ENCODE peak calls at places on chromosomes 5 and 9, in four cellular contexts. X, V, K and T are unnamed samples.

GRCh38 chr5:40676643-40677333 is 2.9 kb upstream of the PTGER4 start:
- DNase-seq in X (no peak), V (no peak), K (no peak), T (no peak)

GRCh38 chr5:122180146-122180712 is 50.9 kb downstream of the ZNF474 start:
- DNase-seq in X (no peak), V (no peak), K (no peak), T (no peak)

GRCh38 chr5:88825782-88826110 is 57.2 kb downstream of the MEF2C start:
- DNase-seq in X (no peak), V (no peak), K (no peak), T (no peak)

GRCh38 chr5:175887463-175887862 is 16.1 kb downstream of the CPLX2 start:
- DNase-seq in X (no peak), V (no peak), K (no peak), T (no peak)

GRCh38 chr9:92147854-92148184 is 32.6 kb upstream of the SPTLC1 start:
- DNase-seq in X (no peak), V (no peak), K (no peak), T (no peak)

GRCh38 chr9:34610434-34611206 is 1.3 kb downstream of the RPP25L start:
- DNase-seq in X (no peak), V (no peak), K (no peak), T (peak)

GRCh38 chr5:159905496-159905895 is 10.8 kb upstream of the ADRA1B start:
- DNase-seq in X (peak), V (no peak), K (no peak), T (no peak)

GRCh38 chr9:106864533-106865143 is 1.7 kb downstream of the ZNF462 start:
- DNase-seq in X (peak), V (no peak), K (no peak), T (no peak)

GRCh38 chr5:10503321-10503720 is 60.5 kb upstream of the ANKRD33B start:
- DNase-seq in X (no peak), V (no peak), K (no peak), T (no peak)

GRCh38 chr5:99724732-99725131 is 795.9 kb upstream of the CHD1 start:
- DNase-seq in X (no peak), V (no peak), K (no peak), T (no peak)

GRCh38 chr9:115170674-115171073 is 52.7 kb upstream of the TNC start:
- DNase-seq in X (no peak), V (no peak), K (no peak), T (no peak)

GRCh38 chr9:91419222-91420191 is 4.1 kb downstream of the NFIL3 start:
- DNase-seq in X (peak), V (peak), K (no peak), T (peak)

GRCh38 chr9:116480700-116481099 is 206.4 kb upstream of the TRIM32 start:
- DNase-seq in X (no peak), V (no peak), K (no peak), T (no peak)

GRCh38 chr9:16921855-16922254 is 51.4 kb upstream of the BNC2 start:
- DNase-seq in X (no peak), V (no peak), K (no peak), T (no peak)

GRCh38 chr5:112419050-112419595 is at the start of gene EPB41L4A:
- DNase-seq in X (peak), V (no peak), K (peak), T (no peak)

GRCh38 chr5:53475320-53475719 is 5.1 kb upstream of the FST start:
- DNase-seq in X (no peak), V (no peak), K (no peak), T (no peak)

GRCh38 chr9:21728781-21729180 is 73.7 kb upstream of the MTAP start:
- DNase-seq in X (no peak), V (no peak), K (no peak), T (no peak)

GRCh38 chr9:98306384-98307145 is 51.1 kb upstream of the TBC1D2 start:
- DNase-seq in X (no peak), V (no peak), K (no peak), T (no peak)

GRCh38 chr5:176447538-176447981 is 625 bp upstream of the FAF2 start:
- DNase-seq in X (no peak), V (no peak), K (peak), T (peak)

GRCh38 chr5:9927106-9927505 is 297.0 kb upstream of the TAS2R1 start:
- DNase-seq in X (no peak), V (no peak), K (no peak), T (no peak)

GRCh38 chr5:168734657-168735344 is 155.6 kb upstream of the PANK3 start:
- DNase-seq in X (no peak), V (no peak), K (no peak), T (no peak)

GRCh38 chr9:100286257-100286656 is 66.5 kb downstream of the TEX10 start:
- DNase-seq in X (no peak), V (no peak), K (no peak), T (no peak)

GRCh38 chr5:40648150-40648549 is 31.6 kb upstream of the PTGER4 start:
- DNase-seq in X (no peak), V (no peak), K (no peak), T (no peak)

GRCh38 chr5:55853818-55854217 is 2.7 kb downstream of the IL31RA start:
- DNase-seq in X (no peak), V (no peak), K (no peak), T (no peak)

GRCh38 chr5:142974449-142974848 is 204.3 kb downstream of the ARHGAP26 start:
- DNase-seq in X (no peak), V (no peak), K (no peak), T (no peak)

GRCh38 chr5:1122511-1123284 is 10.8 kb upstream of the SLC12A7 start:
- DNase-seq in X (no peak), V (no peak), K (no peak), T (no peak)

GRCh38 chr5:1524799-1525623 is 1.3 kb upstream of the LPCAT1 start:
- DNase-seq in X (no peak), V (no peak), K (peak), T (no peak)

GRCh38 chr5:61290815-61291214 is 41.2 kb upstream of the ZSWIM6 start:
- DNase-seq in X (no peak), V (peak), K (no peak), T (no peak)

GRCh38 chr9:8456327-8456726 is 656.7 kb upstream of the DMAC1 start:
- DNase-seq in X (no peak), V (no peak), K (no peak), T (no peak)

GRCh38 chr5:131466171-131466766 is 168.8 kb downstream of the RAPGEF6 start:
- DNase-seq in X (no peak), V (no peak), K (no peak), T (no peak)

GRCh38 chr9:121518634-121519033 is 19.0 kb upstream of the GGTA1 start:
- DNase-seq in X (no peak), V (no peak), K (no peak), T (no peak)

GRCh38 chr9:124708633-124709032 is 62.5 kb downstream of the NR6A1 start:
- DNase-seq in X (no peak), V (peak), K (no peak), T (peak)

GRCh38 chr5:82445729-82446349 is 167.7 kb upstream of the RPS23 start:
- DNase-seq in X (no peak), V (no peak), K (no peak), T (no peak)

GRCh38 chr9:97501972-97502221 is 431 bp downstream of the TMOD1 start:
- DNase-seq in X (no peak), V (no peak), K (no peak), T (no peak)

GRCh38 chr5:154993461-154993860 is 20.1 kb upstream of the KIF4B start:
- DNase-seq in X (no peak), V (no peak), K (no peak), T (no peak)

GRCh38 chr5:38443390-38443789 is 113.1 kb downstream of the LIFR start:
- DNase-seq in X (no peak), V (peak), K (no peak), T (no peak)

DNA sequence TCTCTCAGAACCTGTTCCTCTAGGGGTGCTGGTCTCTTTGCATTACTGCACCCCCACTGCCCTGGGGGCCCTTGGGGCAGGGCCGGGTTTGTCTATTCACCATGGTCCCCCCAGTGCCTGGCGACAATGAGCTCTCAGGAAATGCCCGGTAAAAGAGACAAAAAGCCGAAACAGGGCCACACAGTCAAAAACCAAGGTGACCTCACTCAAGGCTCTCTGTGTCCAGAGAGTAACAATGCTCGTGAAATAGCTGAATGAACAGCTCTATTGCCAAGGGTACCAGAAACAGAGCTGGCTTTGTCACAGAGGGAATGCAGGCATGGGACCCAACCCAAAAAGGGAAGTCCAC is 16.0 kb downstream of the SH3PXD2B start:
- DNase-seq in X (no peak), V (peak), K (no peak), T (no peak)
- TF ChIP-seq NR3C1 in X (no peak), V (no peak), K (no peak), T (no peak)

GRCh38 chr5:149466457-149466972 is 84.7 kb downstream of the CSNK1A1 start:
- DNase-seq in X (peak), V (no peak), K (no peak), T (peak)
- TF ChIP-seq NR3C1 in X (no peak), V (no peak), K (no peak), T (no peak)

GRCh38 chr5:21644032-21644431 is 1209.1 kb downstream of the CDH12 start:
- DNase-seq in X (no peak), V (no peak), K (no peak), T (no peak)
- TF ChIP-seq NR3C1 in X (no peak), V (no peak), K (no peak), T (no peak)

GRCh38 chr9:73219985-73220626 is 68.4 kb downstream of the ANXA1 start:
- DNase-seq in X (no peak), V (no peak), K (no peak), T (no peak)
- TF ChIP-seq NR3C1 in X (no peak), V (no peak), K (no peak), T (no peak)

GRCh38 chr9:36939214-36939613 is 94.9 kb downstream of the PAX5 start:
- DNase-seq in X (no peak), V (no peak), K (no peak), T (no peak)

GRCh38 chr9:36941441-36941840 is 92.6 kb downstream of the PAX5 start:
- DNase-seq in X (no peak), V (no peak), K (no peak), T (no peak)

GRCh38 chr9:36942891-36943290 is 91.2 kb downstream of the PAX5 start:
- DNase-seq in X (no peak), V (no peak), K (no peak), T (no peak)

GRCh38 chr9:36939655-36940578 is 94.2 kb downstream of the PAX5 start:
- DNase-seq in X (no peak), V (no peak), K (no peak), T (no peak)

GRCh38 chr9:36940881-36941280 is 93.2 kb downstream of the PAX5 start:
- DNase-seq in X (no peak), V (no peak), K (no peak), T (no peak)
- TF ChIP-seq NR3C1 in X (no peak), V (no peak), K (no peak), T (no peak)

DNA sequence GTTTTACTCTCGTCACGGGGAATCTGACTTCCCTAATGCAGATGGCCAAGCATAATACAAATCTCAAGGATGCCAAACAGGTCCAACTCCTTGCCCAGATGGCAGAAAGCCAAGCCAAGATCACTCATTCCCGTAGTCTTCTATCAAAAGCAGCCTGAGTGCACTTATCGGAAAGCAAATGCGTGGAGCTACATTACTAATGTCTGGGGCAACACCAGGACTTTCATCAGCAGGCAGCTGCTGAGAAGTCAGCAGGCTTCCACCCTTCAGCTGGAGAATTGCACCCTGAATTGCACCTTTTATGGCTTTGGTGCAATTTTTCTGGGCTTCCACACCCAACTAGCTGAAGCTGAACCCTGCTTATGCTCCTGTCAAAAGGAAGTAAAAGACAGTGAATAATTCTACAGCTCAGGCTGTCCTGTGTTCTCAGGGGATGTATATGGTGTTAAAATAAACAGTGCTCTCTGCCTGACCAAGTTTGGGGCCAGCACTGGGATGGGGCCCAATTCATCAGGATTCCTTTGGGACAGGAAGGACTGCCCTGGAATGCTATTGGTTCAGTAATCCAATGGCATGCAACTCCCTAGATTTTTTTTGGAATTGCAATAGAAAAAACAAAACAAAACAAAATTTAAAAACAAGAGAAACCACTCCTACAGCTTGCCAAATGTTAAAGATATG is 92.6 kb downstream of the DPYSL3 start:
- DNase-seq in X (no peak), V (no peak), K (no peak), T (no peak)
- TF ChIP-seq NR3C1 in X (no peak), V (no peak), K (no peak), T (no peak)

DNA sequence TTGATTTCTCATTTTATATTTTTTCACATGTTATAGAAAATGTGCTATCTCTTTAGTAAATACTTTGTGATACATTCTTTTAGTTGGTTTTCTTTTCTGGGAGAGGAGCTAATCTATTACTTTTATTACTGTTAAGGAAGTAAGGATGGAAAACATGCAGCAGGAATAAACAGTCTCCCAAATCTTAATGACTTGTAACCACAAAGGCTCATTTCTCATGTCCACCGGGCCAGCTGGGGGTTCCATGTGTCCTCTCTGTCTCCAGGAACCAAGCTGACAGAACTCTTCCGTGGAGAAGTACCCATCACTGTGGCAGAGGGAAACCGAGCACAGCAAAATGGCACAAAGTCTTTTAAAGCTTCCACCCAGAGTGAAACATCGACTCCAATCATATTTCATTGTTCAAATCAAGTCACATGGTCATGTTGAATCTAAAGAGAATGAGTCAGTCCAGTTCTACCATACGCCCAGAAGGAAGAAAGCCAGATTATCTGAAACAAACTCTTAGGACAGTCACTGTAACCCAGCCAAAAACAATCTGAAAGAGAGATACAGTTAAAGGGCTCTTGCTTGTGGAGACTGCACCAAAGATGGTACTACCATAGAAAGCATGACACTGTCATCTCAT is 97.1 kb upstream of the CDH6 start:
- DNase-seq in X (no peak), V (no peak), K (no peak), T (no peak)
- TF ChIP-seq NR3C1 in X (no peak), V (no peak), K (no peak), T (no peak)

DNA sequence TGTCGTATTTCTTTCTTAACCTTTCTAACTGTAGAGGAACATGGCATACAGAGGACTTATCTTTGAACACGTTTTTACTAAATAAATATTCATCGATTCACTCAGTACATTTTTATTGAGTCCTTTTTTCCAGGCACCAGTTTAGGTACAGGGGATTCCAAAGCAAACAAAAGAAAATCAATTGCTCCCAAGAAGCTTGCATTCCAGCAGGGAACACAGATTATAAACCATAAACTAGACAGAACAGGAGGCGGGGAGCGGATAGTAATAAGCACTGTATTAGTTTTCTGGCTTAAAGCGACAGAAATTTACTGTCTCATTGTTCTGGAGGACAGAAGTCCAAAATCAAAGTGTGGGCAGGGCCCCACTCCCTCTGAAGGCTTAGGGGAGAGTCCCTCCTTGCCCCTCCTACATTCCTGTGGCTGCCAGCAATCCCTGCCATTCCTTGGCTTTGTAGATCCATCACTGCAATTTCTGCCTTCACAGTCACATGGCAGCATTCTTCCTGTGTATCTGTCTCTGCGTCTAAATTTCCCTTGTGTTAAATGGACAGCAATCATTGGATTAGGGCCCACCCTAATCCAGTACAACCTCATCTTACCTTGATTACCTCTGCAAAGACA is 115.5 kb downstream of the COL23A1 start:
- DNase-seq in X (no peak), V (no peak), K (no peak), T (no peak)
- TF ChIP-seq NR3C1 in X (no peak), V (no peak), K (no peak), T (no peak)

GRCh38 chr9:134744542-134745295 is 103.1 kb downstream of the COL5A1 start:
- DNase-seq in X (no peak), V (no peak), K (no peak), T (no peak)

GRCh38 chr9:134741846-134742245 is 100.2 kb downstream of the COL5A1 start:
- DNase-seq in X (no peak), V (no peak), K (no peak), T (no peak)

GRCh38 chr9:134739660-134739968 is 98.0 kb downstream of the COL5A1 start:
- DNase-seq in X (no peak), V (no peak), K (no peak), T (no peak)

GRCh38 chr9:134740071-134740470 is 98.5 kb downstream of the COL5A1 start:
- DNase-seq in X (no peak), V (no peak), K (no peak), T (no peak)

DNA sequence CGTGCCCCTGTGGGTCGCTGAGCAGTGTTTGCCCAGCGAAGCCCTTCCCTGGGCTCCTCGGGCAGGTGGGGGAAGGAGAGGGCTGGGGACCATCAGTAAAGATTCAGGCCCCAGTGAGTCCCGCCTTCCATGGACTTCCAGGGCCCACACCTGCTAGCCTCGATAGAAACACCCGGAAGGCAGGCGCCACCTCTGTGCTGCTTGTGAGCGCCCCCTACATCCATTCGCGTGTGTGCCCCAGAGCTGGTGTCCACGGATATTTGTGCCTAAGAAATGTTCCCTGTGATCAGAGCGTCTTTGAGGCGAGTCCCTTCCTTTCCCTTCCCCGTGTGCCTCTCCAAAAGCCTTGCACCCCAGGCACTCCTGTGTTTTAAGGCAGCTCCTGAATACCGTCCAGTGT is 101.2 kb downstream of the COL5A1 start:
- DNase-seq in X (no peak), V (no peak), K (peak), T (no peak)
- TF ChIP-seq NR3C1 in X (no peak), V (no peak), K (no peak), T (no peak)